ENCODE peak calls at places on chromosomes 12 and 14, in six cellular contexts. One of them, this sample, is unnamed.

GRCh38 chr14:31190220-31190605 is 17.4 kb downstream of the HECTD1 start:
- DNase-seq in PC-3: no peak
- DNase-seq in transverse colon: no peak
- DNase-seq in lung: no peak
- DNase-seq in psoas muscle: no peak
- DNase-seq in tibial artery: no peak
- DNase-seq in this sample: no peak

GRCh38 chr12:60148831-60149230 is 553.0 kb downstream of the SLC16A7 start:
- DNase-seq in PC-3: peak
- DNase-seq in transverse colon: no peak
- DNase-seq in lung: no peak
- DNase-seq in psoas muscle: no peak
- DNase-seq in tibial artery: no peak
- DNase-seq in this sample: peak

GRCh38 chr12:11839093-11839641 is 189.7 kb downstream of the ETV6 start:
- DNase-seq in PC-3: peak
- DNase-seq in transverse colon: peak
- DNase-seq in lung: no peak
- DNase-seq in psoas muscle: peak
- DNase-seq in tibial artery: no peak
- DNase-seq in this sample: no peak

GRCh38 chr14:105332352-105332874 is 17.9 kb downstream of the PACS2 start:
- DNase-seq in PC-3: no peak
- DNase-seq in transverse colon: no peak
- DNase-seq in lung: no peak
- DNase-seq in psoas muscle: no peak
- DNase-seq in tibial artery: no peak
- DNase-seq in this sample: no peak

GRCh38 chr12:94553130-94553519 is 93.5 kb upstream of the CEP83 start:
- DNase-seq in PC-3: peak
- DNase-seq in transverse colon: no peak
- DNase-seq in lung: no peak
- DNase-seq in psoas muscle: no peak
- DNase-seq in tibial artery: no peak
- DNase-seq in this sample: peak

GRCh38 chr14:34501004-34501580 is 38.4 kb downstream of the EAPP start:
- DNase-seq in PC-3: no peak
- DNase-seq in transverse colon: no peak
- DNase-seq in lung: no peak
- DNase-seq in psoas muscle: no peak
- DNase-seq in tibial artery: no peak
- DNase-seq in this sample: no peak

GRCh38 chr14:33985242-33985641 is 34.4 kb upstream of the EGLN3 start:
- DNase-seq in PC-3: no peak
- DNase-seq in transverse colon: no peak
- DNase-seq in lung: no peak
- DNase-seq in psoas muscle: no peak
- DNase-seq in tibial artery: no peak
- DNase-seq in this sample: no peak

GRCh38 chr12:93990832-93991748 is 157.3 kb upstream of the PLXNC1 start:
- DNase-seq in PC-3: no peak
- DNase-seq in transverse colon: no peak
- DNase-seq in lung: no peak
- DNase-seq in psoas muscle: peak
- DNase-seq in tibial artery: peak
- DNase-seq in this sample: no peak

GRCh38 chr12:85765443-85765842 is 70.8 kb downstream of the RASSF9 start:
- DNase-seq in PC-3: no peak
- DNase-seq in transverse colon: no peak
- DNase-seq in lung: no peak
- DNase-seq in psoas muscle: no peak
- DNase-seq in tibial artery: no peak
- DNase-seq in this sample: no peak

GRCh38 chr12:3182426-3182825 is 105.2 kb downstream of the TSPAN9 start:
- DNase-seq in PC-3: no peak
- DNase-seq in transverse colon: no peak
- DNase-seq in lung: no peak
- DNase-seq in psoas muscle: no peak
- DNase-seq in tibial artery: no peak
- DNase-seq in this sample: no peak

GRCh38 chr12:31895449-31896150 is 63.6 kb upstream of the RESF1 start:
- DNase-seq in PC-3: no peak
- DNase-seq in transverse colon: no peak
- DNase-seq in lung: no peak
- DNase-seq in psoas muscle: no peak
- DNase-seq in tibial artery: no peak
- DNase-seq in this sample: no peak

GRCh38 chr12:124904306-124905098 is 9.9 kb downstream of the UBC start:
- DNase-seq in PC-3: peak
- DNase-seq in transverse colon: peak
- DNase-seq in lung: peak
- DNase-seq in psoas muscle: peak
- DNase-seq in tibial artery: peak
- DNase-seq in this sample: peak

GRCh38 chr14:67571991-67572323 is 28.1 kb downstream of the PIGH start:
- DNase-seq in PC-3: no peak
- DNase-seq in transverse colon: no peak
- DNase-seq in lung: no peak
- DNase-seq in psoas muscle: no peak
- DNase-seq in tibial artery: peak
- DNase-seq in this sample: no peak

GRCh38 chr14:35248476-35248788 is 43.8 kb upstream of the PSMA6 start:
- DNase-seq in PC-3: no peak
- DNase-seq in transverse colon: no peak
- DNase-seq in lung: no peak
- DNase-seq in psoas muscle: no peak
- DNase-seq in tibial artery: no peak
- DNase-seq in this sample: no peak

GRCh38 chr14:93961610-93962009 is 14.8 kb downstream of the ASB2 start:
- DNase-seq in PC-3: no peak
- DNase-seq in transverse colon: no peak
- DNase-seq in lung: no peak
- DNase-seq in psoas muscle: no peak
- DNase-seq in tibial artery: no peak
- DNase-seq in this sample: no peak

GRCh38 chr14:61813101-61813596 is 50.9 kb downstream of the SNAPC1 start:
- DNase-seq in PC-3: no peak
- DNase-seq in transverse colon: no peak
- DNase-seq in lung: no peak
- DNase-seq in psoas muscle: no peak
- DNase-seq in tibial artery: no peak
- DNase-seq in this sample: no peak

GRCh38 chr14:91059576-91060471 is 617 bp downstream of the RPS6KA5 start:
- DNase-seq in PC-3: peak
- DNase-seq in transverse colon: peak
- DNase-seq in lung: peak
- DNase-seq in psoas muscle: peak
- DNase-seq in tibial artery: peak
- DNase-seq in this sample: peak

GRCh38 chr14:102915292-102916110 is 7.0 kb upstream of the AMN start:
- DNase-seq in PC-3: no peak
- DNase-seq in transverse colon: no peak
- DNase-seq in lung: no peak
- DNase-seq in psoas muscle: no peak
- DNase-seq in tibial artery: no peak
- DNase-seq in this sample: no peak
- H3K27ac ChIP-seq in PC-3: no peak
- H3K27ac ChIP-seq in transverse colon: no peak
- H3K27ac ChIP-seq in lung: no peak
- H3K27ac ChIP-seq in psoas muscle: no peak
- H3K27ac ChIP-seq in tibial artery: no peak
- H3K27ac ChIP-seq in this sample: no peak

GRCh38 chr12:96698521-96698920 is 208.5 kb upstream of the NEDD1 start:
- DNase-seq in PC-3: peak
- DNase-seq in transverse colon: no peak
- DNase-seq in lung: no peak
- DNase-seq in psoas muscle: no peak
- DNase-seq in tibial artery: no peak
- DNase-seq in this sample: no peak
- TF ChIP-seq CTCF in PC-3: peak
- TF ChIP-seq CTCF in transverse colon: no peak
- TF ChIP-seq CTCF in lung: no peak
- TF ChIP-seq CTCF in psoas muscle: no peak
- TF ChIP-seq CTCF in tibial artery: no peak
- TF ChIP-seq CTCF in this sample: no peak

DNA sequence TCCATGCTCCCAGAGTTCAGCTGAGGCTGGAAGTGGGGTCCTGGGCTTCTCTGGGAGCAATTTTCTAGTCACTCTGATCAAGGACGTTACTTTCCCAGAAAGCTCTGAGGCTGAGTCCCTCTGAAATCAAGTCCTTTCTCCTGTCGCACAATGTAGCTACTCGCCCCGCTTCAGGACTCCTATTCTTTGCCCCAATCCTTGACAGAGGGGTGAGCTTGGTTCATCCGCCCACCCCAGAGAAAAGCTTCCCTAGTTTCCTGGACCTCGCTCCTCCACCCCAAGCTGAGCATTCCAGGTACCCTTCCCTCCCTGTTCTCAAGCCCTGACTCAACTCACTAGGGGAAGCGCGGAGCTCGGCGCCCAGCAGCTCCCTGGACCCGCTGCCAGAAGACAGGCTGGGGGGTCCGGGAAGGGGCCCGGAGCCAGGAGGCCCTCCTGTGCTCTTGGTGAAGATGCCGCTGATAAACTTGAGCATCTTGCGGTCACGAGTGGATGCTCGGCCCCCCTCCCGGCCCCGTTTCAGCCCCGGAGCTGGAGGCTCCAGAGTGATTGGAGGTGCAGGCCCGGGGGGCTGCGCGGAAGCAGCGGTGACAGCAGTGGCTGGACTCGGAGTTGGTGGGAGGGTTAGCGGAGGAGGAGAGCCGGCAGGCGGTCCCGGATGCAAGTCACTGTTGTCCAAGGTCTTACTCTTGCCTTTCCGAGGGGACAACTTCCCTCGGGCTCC is 1.6 kb downstream of the AGAP2 start:
- DNase-seq in PC-3: no peak
- DNase-seq in transverse colon: no peak
- DNase-seq in lung: no peak
- DNase-seq in psoas muscle: no peak
- DNase-seq in tibial artery: no peak
- DNase-seq in this sample: no peak
- H3K27ac ChIP-seq in PC-3: no peak
- H3K27ac ChIP-seq in transverse colon: no peak
- H3K27ac ChIP-seq in lung: no peak
- H3K27ac ChIP-seq in psoas muscle: no peak
- H3K27ac ChIP-seq in tibial artery: no peak
- H3K27ac ChIP-seq in this sample: peak

GRCh38 chr14:20350280-20350679 is 6.8 kb downstream of the PARP2 start:
- DNase-seq in PC-3: peak
- DNase-seq in transverse colon: no peak
- DNase-seq in lung: no peak
- DNase-seq in psoas muscle: no peak
- DNase-seq in tibial artery: no peak
- DNase-seq in this sample: no peak

GRCh38 chr14:20346713-20347112 is 3.3 kb downstream of the PARP2 start:
- DNase-seq in PC-3: no peak
- DNase-seq in transverse colon: no peak
- DNase-seq in lung: no peak
- DNase-seq in psoas muscle: no peak
- DNase-seq in tibial artery: no peak
- DNase-seq in this sample: no peak

GRCh38 chr14:20345366-20345765 is 1.9 kb downstream of the PARP2 start:
- DNase-seq in PC-3: no peak
- DNase-seq in transverse colon: no peak
- DNase-seq in lung: no peak
- DNase-seq in psoas muscle: no peak
- DNase-seq in tibial artery: no peak
- DNase-seq in this sample: no peak

GRCh38 chr14:20347747-20348146 is 4.3 kb downstream of the PARP2 start:
- DNase-seq in PC-3: no peak
- DNase-seq in transverse colon: no peak
- DNase-seq in lung: no peak
- DNase-seq in psoas muscle: no peak
- DNase-seq in tibial artery: no peak
- DNase-seq in this sample: no peak

GRCh38 chr14:20350860-20351259 is 7.4 kb downstream of the PARP2 start:
- DNase-seq in PC-3: no peak
- DNase-seq in transverse colon: no peak
- DNase-seq in lung: no peak
- DNase-seq in psoas muscle: no peak
- DNase-seq in tibial artery: no peak
- DNase-seq in this sample: no peak
- TF ChIP-seq CTCF in PC-3: peak
- TF ChIP-seq CTCF in transverse colon: no peak
- TF ChIP-seq CTCF in lung: no peak
- TF ChIP-seq CTCF in psoas muscle: no peak
- TF ChIP-seq CTCF in tibial artery: no peak
- TF ChIP-seq CTCF in this sample: no peak

GRCh38 chr12:116722245-116722644 is 15.6 kb downstream of the SPRING1 start:
- DNase-seq in PC-3: no peak
- DNase-seq in transverse colon: no peak
- DNase-seq in lung: no peak
- DNase-seq in psoas muscle: no peak
- DNase-seq in tibial artery: no peak
- DNase-seq in this sample: no peak

GRCh38 chr12:116731801-116732200 is 6.1 kb downstream of the SPRING1 start:
- DNase-seq in PC-3: no peak
- DNase-seq in transverse colon: no peak
- DNase-seq in lung: no peak
- DNase-seq in psoas muscle: no peak
- DNase-seq in tibial artery: no peak
- DNase-seq in this sample: no peak

GRCh38 chr12:116727902-116728301 is 10.0 kb downstream of the SPRING1 start:
- DNase-seq in PC-3: no peak
- DNase-seq in transverse colon: no peak
- DNase-seq in lung: peak
- DNase-seq in psoas muscle: no peak
- DNase-seq in tibial artery: no peak
- DNase-seq in this sample: no peak

GRCh38 chr12:116726749-116727148 is 11.1 kb downstream of the SPRING1 start:
- DNase-seq in PC-3: no peak
- DNase-seq in transverse colon: no peak
- DNase-seq in lung: peak
- DNase-seq in psoas muscle: no peak
- DNase-seq in tibial artery: no peak
- DNase-seq in this sample: no peak

GRCh38 chr12:116727261-116727660 is 10.6 kb downstream of the SPRING1 start:
- DNase-seq in PC-3: no peak
- DNase-seq in transverse colon: no peak
- DNase-seq in lung: no peak
- DNase-seq in psoas muscle: no peak
- DNase-seq in tibial artery: no peak
- DNase-seq in this sample: no peak
- H3K27ac ChIP-seq in PC-3: no peak
- H3K27ac ChIP-seq in transverse colon: no peak
- H3K27ac ChIP-seq in lung: peak
- H3K27ac ChIP-seq in psoas muscle: no peak
- H3K27ac ChIP-seq in tibial artery: no peak
- H3K27ac ChIP-seq in this sample: no peak